ENCODE peak calls at places on chromosomes 3 and 15, in seven cellular contexts. One of them, this sample, is unnamed.

GRCh38 chr3:3196148-3196861 is 16.8 kb upstream of the CRBN start:
- DNase-seq in HFF-Myc: no peak
- DNase-seq in CD8-positive, alpha-beta T cell: no peak
- DNase-seq in skeletal muscle cell: no peak
- DNase-seq in lower leg skin: no peak
- DNase-seq in dorsolateral prefrontal cortex: peak; percentile 32
- DNase-seq in choroid plexus epithelial cell: peak; percentile 45
- DNase-seq in this sample: no peak

GRCh38 chr3:170012683-170013400 is 25.0 kb upstream of the GPR160 start:
- DNase-seq in HFF-Myc: no peak
- DNase-seq in CD8-positive, alpha-beta T cell: no peak
- DNase-seq in skeletal muscle cell: no peak
- DNase-seq in lower leg skin: no peak
- DNase-seq in dorsolateral prefrontal cortex: no peak
- DNase-seq in choroid plexus epithelial cell: no peak
- DNase-seq in this sample: no peak

GRCh38 chr3:186193534-186194450 is 84.9 kb upstream of the ETV5 start:
- DNase-seq in HFF-Myc: no peak
- DNase-seq in CD8-positive, alpha-beta T cell: no peak
- DNase-seq in skeletal muscle cell: no peak
- DNase-seq in lower leg skin: no peak
- DNase-seq in dorsolateral prefrontal cortex: no peak
- DNase-seq in choroid plexus epithelial cell: no peak
- DNase-seq in this sample: no peak

GRCh38 chr3:146464005-146464595 is 5.3 kb downstream of the PLSCR2 start:
- DNase-seq in HFF-Myc: no peak
- DNase-seq in CD8-positive, alpha-beta T cell: no peak
- DNase-seq in skeletal muscle cell: no peak
- DNase-seq in lower leg skin: no peak
- DNase-seq in dorsolateral prefrontal cortex: no peak
- DNase-seq in choroid plexus epithelial cell: peak; percentile 35
- DNase-seq in this sample: no peak

GRCh38 chr3:125591116-125591755 is 4.1 kb downstream of the OSBPL11 start:
- DNase-seq in HFF-Myc: no peak
- DNase-seq in CD8-positive, alpha-beta T cell: no peak
- DNase-seq in skeletal muscle cell: no peak
- DNase-seq in lower leg skin: no peak
- DNase-seq in dorsolateral prefrontal cortex: no peak
- DNase-seq in choroid plexus epithelial cell: no peak
- DNase-seq in this sample: no peak

GRCh38 chr3:4398906-4399305 is 68.2 kb downstream of the SUMF1 start:
- DNase-seq in HFF-Myc: no peak
- DNase-seq in CD8-positive, alpha-beta T cell: no peak
- DNase-seq in skeletal muscle cell: no peak
- DNase-seq in lower leg skin: no peak
- DNase-seq in dorsolateral prefrontal cortex: no peak
- DNase-seq in choroid plexus epithelial cell: no peak
- DNase-seq in this sample: no peak

GRCh38 chr3:161055210-161055609 is 49.9 kb downstream of the B3GALNT1 start:
- DNase-seq in HFF-Myc: no peak
- DNase-seq in CD8-positive, alpha-beta T cell: no peak
- DNase-seq in skeletal muscle cell: no peak
- DNase-seq in lower leg skin: no peak
- DNase-seq in dorsolateral prefrontal cortex: no peak
- DNase-seq in choroid plexus epithelial cell: no peak
- DNase-seq in this sample: no peak

GRCh38 chr3:9251055-9251786 is 1.8 kb upstream of the SRGAP3 start:
- DNase-seq in HFF-Myc: no peak
- DNase-seq in CD8-positive, alpha-beta T cell: no peak
- DNase-seq in skeletal muscle cell: no peak
- DNase-seq in lower leg skin: no peak
- DNase-seq in dorsolateral prefrontal cortex: no peak
- DNase-seq in choroid plexus epithelial cell: peak; percentile 3
- DNase-seq in this sample: no peak

GRCh38 chr3:194987571-194988494 is 283.1 kb downstream of the XXYLT1 start:
- DNase-seq in HFF-Myc: no peak
- DNase-seq in CD8-positive, alpha-beta T cell: peak; percentile 37
- DNase-seq in skeletal muscle cell: no peak
- DNase-seq in lower leg skin: no peak
- DNase-seq in dorsolateral prefrontal cortex: no peak
- DNase-seq in choroid plexus epithelial cell: no peak
- DNase-seq in this sample: no peak

GRCh38 chr15:72809329-72809728 is 25.8 kb upstream of the ADPGK start:
- DNase-seq in HFF-Myc: no peak
- DNase-seq in CD8-positive, alpha-beta T cell: peak; percentile 55
- DNase-seq in skeletal muscle cell: no peak
- DNase-seq in lower leg skin: no peak
- DNase-seq in dorsolateral prefrontal cortex: no peak
- DNase-seq in choroid plexus epithelial cell: no peak
- DNase-seq in this sample: no peak

GRCh38 chr3:128188958-128189357 is 35.7 kb downstream of the EEFSEC start:
- DNase-seq in HFF-Myc: no peak
- DNase-seq in CD8-positive, alpha-beta T cell: no peak
- DNase-seq in skeletal muscle cell: no peak
- DNase-seq in lower leg skin: no peak
- DNase-seq in dorsolateral prefrontal cortex: no peak
- DNase-seq in choroid plexus epithelial cell: no peak
- DNase-seq in this sample: no peak

GRCh38 chr3:6504834-6505233 is 356.1 kb upstream of the GRM7 start:
- DNase-seq in HFF-Myc: no peak
- DNase-seq in CD8-positive, alpha-beta T cell: no peak
- DNase-seq in skeletal muscle cell: no peak
- DNase-seq in lower leg skin: no peak
- DNase-seq in dorsolateral prefrontal cortex: no peak
- DNase-seq in choroid plexus epithelial cell: no peak
- DNase-seq in this sample: no peak

GRCh38 chr3:6504385-6504784 is 356.5 kb upstream of the GRM7 start:
- DNase-seq in HFF-Myc: no peak
- DNase-seq in CD8-positive, alpha-beta T cell: no peak
- DNase-seq in skeletal muscle cell: no peak
- DNase-seq in lower leg skin: no peak
- DNase-seq in dorsolateral prefrontal cortex: no peak
- DNase-seq in choroid plexus epithelial cell: no peak
- DNase-seq in this sample: no peak

GRCh38 chr3:6510713-6511112 is 350.2 kb upstream of the GRM7 start:
- DNase-seq in HFF-Myc: no peak
- DNase-seq in CD8-positive, alpha-beta T cell: no peak
- DNase-seq in skeletal muscle cell: no peak
- DNase-seq in lower leg skin: no peak
- DNase-seq in dorsolateral prefrontal cortex: no peak
- DNase-seq in choroid plexus epithelial cell: no peak
- DNase-seq in this sample: no peak

GRCh38 chr3:6508410-6508759 is 352.5 kb upstream of the GRM7 start:
- DNase-seq in HFF-Myc: no peak
- DNase-seq in CD8-positive, alpha-beta T cell: no peak
- DNase-seq in skeletal muscle cell: no peak
- DNase-seq in lower leg skin: no peak
- DNase-seq in dorsolateral prefrontal cortex: no peak
- DNase-seq in choroid plexus epithelial cell: no peak
- DNase-seq in this sample: no peak
- H3K4me3 ChIP-seq in HFF-Myc: no peak overlapping the region
- H3K4me3 ChIP-seq in CD8-positive, alpha-beta T cell: no peak overlapping the region
- H3K4me3 ChIP-seq in skeletal muscle cell: no peak overlapping the region
- H3K4me3 ChIP-seq in lower leg skin: no peak overlapping the region
- H3K4me3 ChIP-seq in dorsolateral prefrontal cortex: no peak overlapping the region
- H3K4me3 ChIP-seq in choroid plexus epithelial cell: no peak overlapping the region
- H3K4me3 ChIP-seq in this sample: no peak overlapping the region

DNA sequence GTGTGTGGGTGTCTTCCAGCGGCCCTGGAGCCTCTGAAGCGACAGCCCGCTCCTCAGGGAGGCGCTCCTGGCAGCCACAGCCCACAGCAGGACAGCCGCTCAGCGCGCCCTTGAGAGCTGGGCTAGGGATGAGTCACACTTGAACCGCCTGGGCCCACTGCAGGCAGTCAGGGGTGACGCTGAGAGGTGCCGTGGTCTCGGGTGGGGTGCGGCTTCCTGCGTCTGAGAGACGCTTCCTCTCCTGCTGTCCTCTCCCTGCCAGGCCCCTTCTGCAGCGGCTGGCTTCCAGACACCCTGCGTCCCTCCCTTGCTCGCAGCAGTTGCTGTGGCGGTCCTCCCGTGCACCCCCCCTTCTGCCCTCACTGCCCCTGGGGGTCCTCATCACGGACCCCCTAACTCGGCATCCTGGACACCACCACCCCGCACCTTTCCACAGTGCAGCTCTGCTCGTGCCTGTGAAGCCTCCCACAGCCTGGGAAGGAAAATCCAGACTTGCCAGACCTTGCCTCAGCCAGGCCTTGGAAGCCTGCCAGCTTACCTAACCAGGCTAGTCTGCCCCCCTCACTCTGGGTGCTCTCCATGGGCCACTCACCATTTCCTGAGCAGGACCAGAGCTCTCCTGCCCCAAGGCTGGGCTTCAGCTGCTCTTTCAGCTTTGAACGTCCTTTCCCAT is 1.1 kb upstream of the SPTBN5 start:
- DNase-seq in HFF-Myc: peak; percentile 29
- DNase-seq in CD8-positive, alpha-beta T cell: peak; percentile 94
- DNase-seq in skeletal muscle cell: peak; percentile 35
- DNase-seq in lower leg skin: peak; percentile 62
- DNase-seq in dorsolateral prefrontal cortex: no peak
- DNase-seq in choroid plexus epithelial cell: peak; percentile 81
- DNase-seq in this sample: peak; percentile 56
- H3K4me3 ChIP-seq in HFF-Myc: no peak overlapping the region
- H3K4me3 ChIP-seq in CD8-positive, alpha-beta T cell: peak overlapping the region; percentile 53
- H3K4me3 ChIP-seq in skeletal muscle cell: peak overlapping the region; percentile 5
- H3K4me3 ChIP-seq in lower leg skin: no peak overlapping the region
- H3K4me3 ChIP-seq in dorsolateral prefrontal cortex: no peak overlapping the region
- H3K4me3 ChIP-seq in choroid plexus epithelial cell: peak overlapping the region; percentile 28
- H3K4me3 ChIP-seq in this sample: no peak overlapping the region

DNA sequence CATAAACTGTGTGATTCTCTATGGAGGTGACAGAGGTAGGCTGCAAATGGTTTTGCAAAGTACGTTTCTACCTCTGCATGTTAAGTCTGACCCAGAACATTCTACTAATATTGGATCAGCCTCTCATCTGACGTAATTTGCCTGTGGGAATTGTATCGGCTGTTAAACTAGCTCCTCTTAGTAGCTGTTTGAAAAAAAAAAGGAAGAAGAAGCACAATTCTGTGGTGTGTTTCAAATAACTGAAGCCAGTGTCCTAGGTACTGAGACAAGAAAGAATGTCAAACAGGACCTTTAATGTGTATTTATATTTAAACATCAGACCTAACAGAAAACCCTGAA is 478.1 kb downstream of the RBMS3 start:
- DNase-seq in HFF-Myc: no peak
- DNase-seq in CD8-positive, alpha-beta T cell: no peak
- DNase-seq in skeletal muscle cell: peak; percentile 86
- DNase-seq in lower leg skin: no peak
- DNase-seq in dorsolateral prefrontal cortex: no peak
- DNase-seq in choroid plexus epithelial cell: peak; percentile 90
- DNase-seq in this sample: no peak
- H3K4me3 ChIP-seq in HFF-Myc: no peak overlapping the region
- H3K4me3 ChIP-seq in CD8-positive, alpha-beta T cell: no peak overlapping the region
- H3K4me3 ChIP-seq in skeletal muscle cell: no peak overlapping the region
- H3K4me3 ChIP-seq in lower leg skin: no peak overlapping the region
- H3K4me3 ChIP-seq in dorsolateral prefrontal cortex: no peak overlapping the region
- H3K4me3 ChIP-seq in choroid plexus epithelial cell: no peak overlapping the region
- H3K4me3 ChIP-seq in this sample: no peak overlapping the region

DNA sequence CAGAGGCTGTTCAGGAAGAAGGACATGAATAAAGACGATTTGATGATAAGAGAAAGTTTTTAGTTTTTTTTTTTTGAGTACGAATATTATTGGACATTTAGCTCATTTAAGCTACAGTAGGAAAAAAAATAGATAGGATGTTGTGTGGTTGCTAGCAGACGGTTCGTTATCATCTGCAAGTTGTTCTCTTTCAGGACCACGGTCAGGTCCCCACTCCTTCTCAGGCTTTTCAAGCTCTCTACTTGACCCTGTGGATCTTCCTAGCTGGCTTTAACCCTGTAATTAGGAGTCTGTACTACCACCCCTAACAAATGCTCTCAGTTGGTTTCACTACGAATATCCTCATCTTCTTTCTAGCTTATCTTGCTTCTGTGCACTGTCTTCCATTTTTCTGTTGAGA is 1.1 kb downstream of the KCNH8 start:
- DNase-seq in HFF-Myc: no peak
- DNase-seq in CD8-positive, alpha-beta T cell: no peak
- DNase-seq in skeletal muscle cell: no peak
- DNase-seq in lower leg skin: no peak
- DNase-seq in dorsolateral prefrontal cortex: no peak
- DNase-seq in choroid plexus epithelial cell: peak; percentile 19
- DNase-seq in this sample: no peak
- H3K4me3 ChIP-seq in HFF-Myc: no peak overlapping the region
- H3K4me3 ChIP-seq in CD8-positive, alpha-beta T cell: no peak overlapping the region
- H3K4me3 ChIP-seq in skeletal muscle cell: no peak overlapping the region
- H3K4me3 ChIP-seq in lower leg skin: no peak overlapping the region
- H3K4me3 ChIP-seq in dorsolateral prefrontal cortex: peak overlapping the region; percentile 68
- H3K4me3 ChIP-seq in choroid plexus epithelial cell: no peak overlapping the region
- H3K4me3 ChIP-seq in this sample: no peak overlapping the region

GRCh38 chr3:112093180-112093522 is 7.0 kb downstream of the C3orf52 start:
- DNase-seq in HFF-Myc: no peak
- DNase-seq in CD8-positive, alpha-beta T cell: no peak
- DNase-seq in skeletal muscle cell: no peak
- DNase-seq in lower leg skin: no peak
- DNase-seq in dorsolateral prefrontal cortex: no peak
- DNase-seq in choroid plexus epithelial cell: peak; percentile 59
- DNase-seq in this sample: no peak

GRCh38 chr3:112096176-112096575 is 10.0 kb downstream of the C3orf52 start:
- DNase-seq in HFF-Myc: no peak
- DNase-seq in CD8-positive, alpha-beta T cell: no peak
- DNase-seq in skeletal muscle cell: no peak
- DNase-seq in lower leg skin: no peak
- DNase-seq in dorsolateral prefrontal cortex: no peak
- DNase-seq in choroid plexus epithelial cell: no peak
- DNase-seq in this sample: no peak

GRCh38 chr3:112101946-112102345 is 15.8 kb downstream of the C3orf52 start:
- DNase-seq in HFF-Myc: peak; percentile 36
- DNase-seq in CD8-positive, alpha-beta T cell: no peak
- DNase-seq in skeletal muscle cell: peak; percentile 87
- DNase-seq in lower leg skin: no peak
- DNase-seq in dorsolateral prefrontal cortex: no peak
- DNase-seq in choroid plexus epithelial cell: peak; percentile 64
- DNase-seq in this sample: peak; percentile 93

GRCh38 chr3:112092439-112093179 is 6.4 kb downstream of the C3orf52 start:
- DNase-seq in HFF-Myc: no peak
- DNase-seq in CD8-positive, alpha-beta T cell: no peak
- DNase-seq in skeletal muscle cell: no peak
- DNase-seq in lower leg skin: no peak
- DNase-seq in dorsolateral prefrontal cortex: no peak
- DNase-seq in choroid plexus epithelial cell: peak; percentile 59
- DNase-seq in this sample: no peak

DNA sequence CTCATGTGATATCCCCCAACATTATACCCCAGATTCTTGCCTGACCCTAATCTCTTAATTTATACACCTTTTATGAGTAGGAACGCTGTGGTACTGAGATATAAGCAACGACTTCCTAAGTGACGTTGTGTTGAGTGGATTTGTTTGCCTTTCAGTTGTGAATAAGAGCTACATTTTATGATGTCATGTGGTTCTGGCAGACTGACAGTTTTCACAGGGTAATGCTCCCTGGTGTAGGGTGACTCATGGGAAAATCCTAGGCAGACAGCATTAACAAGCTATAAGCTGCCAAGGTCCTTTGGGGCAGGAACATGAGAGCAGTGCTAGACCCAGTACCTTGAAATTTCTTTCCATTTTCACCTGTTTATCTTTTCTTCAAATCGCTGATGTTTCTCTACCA is 11.2 kb downstream of the C3orf52 start:
- DNase-seq in HFF-Myc: peak; percentile 95
- DNase-seq in CD8-positive, alpha-beta T cell: no peak
- DNase-seq in skeletal muscle cell: peak; percentile 98
- DNase-seq in lower leg skin: peak; percentile 76
- DNase-seq in dorsolateral prefrontal cortex: no peak
- DNase-seq in choroid plexus epithelial cell: peak; percentile 99
- DNase-seq in this sample: peak; percentile 99
- H3K4me3 ChIP-seq in HFF-Myc: no peak overlapping the region
- H3K4me3 ChIP-seq in CD8-positive, alpha-beta T cell: no peak overlapping the region
- H3K4me3 ChIP-seq in skeletal muscle cell: no peak overlapping the region
- H3K4me3 ChIP-seq in lower leg skin: no peak overlapping the region
- H3K4me3 ChIP-seq in dorsolateral prefrontal cortex: no peak overlapping the region
- H3K4me3 ChIP-seq in choroid plexus epithelial cell: peak overlapping the region; percentile 24
- H3K4me3 ChIP-seq in this sample: no peak overlapping the region